ENCODE peak calls at places on chromosomes 16 and 17, in nine cellular contexts. One of them, this sample, is unnamed.

GRCh38 chr16:20901068-20901440 is 483 bp downstream of the LYRM1 start:
- DNase-seq in H9: no peak
- DNase-seq in GM23248: no peak
- DNase-seq in neural progenitor cell: no peak
- DNase-seq in K562: no peak
- DNase-seq in DND-41: no peak
- DNase-seq in GM23338: peak; percentile 46
- DNase-seq in GM12878: no peak
- DNase-seq in MM.1S: no peak
- DNase-seq in this sample: no peak

GRCh38 chr17:65314212-65314611 is 177.0 kb downstream of the RGS9 start:
- DNase-seq in H9: no peak
- DNase-seq in GM23248: no peak
- DNase-seq in neural progenitor cell: no peak
- DNase-seq in K562: no peak
- DNase-seq in DND-41: peak; percentile 43
- DNase-seq in GM23338: no peak
- DNase-seq in GM12878: no peak
- DNase-seq in MM.1S: no peak
- DNase-seq in this sample: no peak

GRCh38 chr16:87324411-87325275 is 7.5 kb upstream of the C16orf95 start:
- DNase-seq in H9: peak; percentile 69
- DNase-seq in GM23248: peak; percentile 37
- DNase-seq in neural progenitor cell: peak; percentile 84
- DNase-seq in K562: peak; percentile 76
- DNase-seq in DND-41: peak; percentile 60
- DNase-seq in GM23338: peak; percentile 81
- DNase-seq in GM12878: no peak
- DNase-seq in MM.1S: no peak
- DNase-seq in this sample: peak; percentile 69

GRCh38 chr16:72875291-72876036 is 172.5 kb downstream of the ZFHX3 start:
- DNase-seq in H9: no peak
- DNase-seq in GM23248: no peak
- DNase-seq in neural progenitor cell: no peak
- DNase-seq in K562: no peak
- DNase-seq in DND-41: no peak
- DNase-seq in GM23338: no peak
- DNase-seq in GM12878: no peak
- DNase-seq in MM.1S: no peak
- DNase-seq in this sample: no peak

GRCh38 chr17:73628642-73629552 is 15.3 kb downstream of the SDK2 start:
- DNase-seq in H9: no peak
- DNase-seq in GM23248: no peak
- DNase-seq in neural progenitor cell: no peak
- DNase-seq in K562: no peak
- DNase-seq in DND-41: no peak
- DNase-seq in GM23338: no peak
- DNase-seq in GM12878: no peak
- DNase-seq in MM.1S: no peak
- DNase-seq in this sample: no peak

GRCh38 chr17:19769946-19770652 is 22.0 kb upstream of the ALDH3A1 start:
- DNase-seq in H9: no peak
- DNase-seq in GM23248: peak; percentile 69
- DNase-seq in neural progenitor cell: no peak
- DNase-seq in K562: no peak
- DNase-seq in DND-41: no peak
- DNase-seq in GM23338: no peak
- DNase-seq in GM12878: no peak
- DNase-seq in MM.1S: no peak
- DNase-seq in this sample: no peak

GRCh38 chr17:42310281-42311156 is 22.2 kb downstream of the STAT5A start:
- DNase-seq in H9: peak; percentile 68
- DNase-seq in GM23248: no peak
- DNase-seq in neural progenitor cell: peak; percentile 31
- DNase-seq in K562: no peak
- DNase-seq in DND-41: no peak
- DNase-seq in GM23338: peak; percentile 71
- DNase-seq in GM12878: no peak
- DNase-seq in MM.1S: no peak
- DNase-seq in this sample: peak; percentile 72

GRCh38 chr17:28549274-28550132 is 2.9 kb downstream of the UNC119 start:
- DNase-seq in H9: no peak
- DNase-seq in GM23248: no peak
- DNase-seq in neural progenitor cell: peak; percentile 85
- DNase-seq in K562: no peak
- DNase-seq in DND-41: peak; percentile 35
- DNase-seq in GM23338: no peak
- DNase-seq in GM12878: no peak
- DNase-seq in MM.1S: no peak
- DNase-seq in this sample: peak; percentile 55

GRCh38 chr17:3695723-3696411 is at the start of gene P2RX5:
- DNase-seq in H9: peak; percentile 84
- DNase-seq in GM23248: peak; percentile 54
- DNase-seq in neural progenitor cell: peak; percentile 76
- DNase-seq in K562: peak; percentile 20
- DNase-seq in DND-41: peak; percentile 77
- DNase-seq in GM23338: peak; percentile 75
- DNase-seq in GM12878: no peak
- DNase-seq in MM.1S: peak; percentile 65
- DNase-seq in this sample: peak; percentile 91

GRCh38 chr17:7318121-7318860 is 3.1 kb upstream of the GPS2 start:
- DNase-seq in H9: no peak
- DNase-seq in GM23248: no peak
- DNase-seq in neural progenitor cell: no peak
- DNase-seq in K562: no peak
- DNase-seq in DND-41: no peak
- DNase-seq in GM23338: no peak
- DNase-seq in GM12878: no peak
- DNase-seq in MM.1S: no peak
- DNase-seq in this sample: no peak

GRCh38 chr16:49000594-49000993 is 281.0 kb downstream of the CBLN1 start:
- DNase-seq in H9: peak; percentile 55
- DNase-seq in GM23248: no peak
- DNase-seq in neural progenitor cell: peak; percentile 51
- DNase-seq in K562: peak; percentile 18
- DNase-seq in DND-41: no peak
- DNase-seq in GM23338: peak; percentile 75
- DNase-seq in GM12878: no peak
- DNase-seq in MM.1S: peak; percentile 15
- DNase-seq in this sample: peak; percentile 66

GRCh38 chr17:41906465-41907184 is 12.1 kb downstream of the ACLY start:
- DNase-seq in H9: no peak
- DNase-seq in GM23248: no peak
- DNase-seq in neural progenitor cell: no peak
- DNase-seq in K562: no peak
- DNase-seq in DND-41: no peak
- DNase-seq in GM23338: no peak
- DNase-seq in GM12878: no peak
- DNase-seq in MM.1S: no peak
- DNase-seq in this sample: no peak

GRCh38 chr16:69131167-69131748 is 1.1 kb downstream of the CHTF8 start:
- DNase-seq in H9: peak; percentile 46
- DNase-seq in GM23248: peak; percentile 51
- DNase-seq in neural progenitor cell: peak; percentile 67
- DNase-seq in K562: peak; percentile 83
- DNase-seq in DND-41: peak; percentile 69
- DNase-seq in GM23338: peak; percentile 82
- DNase-seq in GM12878: no peak
- DNase-seq in MM.1S: no peak
- DNase-seq in this sample: peak; percentile 71

GRCh38 chr16:22353933-22354541 is 20.4 kb downstream of the CDR2 start:
- DNase-seq in H9: no peak
- DNase-seq in GM23248: no peak
- DNase-seq in neural progenitor cell: no peak
- DNase-seq in K562: no peak
- DNase-seq in DND-41: no peak
- DNase-seq in GM23338: no peak
- DNase-seq in GM12878: no peak
- DNase-seq in MM.1S: no peak
- DNase-seq in this sample: no peak

GRCh38 chr16:22352726-22353125 is 21.7 kb downstream of the CDR2 start:
- DNase-seq in H9: no peak
- DNase-seq in GM23248: peak; percentile 5
- DNase-seq in neural progenitor cell: no peak
- DNase-seq in K562: no peak
- DNase-seq in DND-41: no peak
- DNase-seq in GM23338: no peak
- DNase-seq in GM12878: no peak
- DNase-seq in MM.1S: no peak
- DNase-seq in this sample: no peak

GRCh38 chr16:22352119-22352518 is 22.3 kb downstream of the CDR2 start:
- DNase-seq in H9: no peak
- DNase-seq in GM23248: no peak
- DNase-seq in neural progenitor cell: no peak
- DNase-seq in K562: no peak
- DNase-seq in DND-41: no peak
- DNase-seq in GM23338: no peak
- DNase-seq in GM12878: no peak
- DNase-seq in MM.1S: no peak
- DNase-seq in this sample: no peak

GRCh38 chr16:22355487-22355908 is 18.9 kb downstream of the CDR2 start:
- DNase-seq in H9: no peak
- DNase-seq in GM23248: peak; percentile 20
- DNase-seq in neural progenitor cell: no peak
- DNase-seq in K562: no peak
- DNase-seq in DND-41: no peak
- DNase-seq in GM23338: no peak
- DNase-seq in GM12878: peak; percentile 56
- DNase-seq in MM.1S: peak; percentile 22
- DNase-seq in this sample: no peak

DNA sequence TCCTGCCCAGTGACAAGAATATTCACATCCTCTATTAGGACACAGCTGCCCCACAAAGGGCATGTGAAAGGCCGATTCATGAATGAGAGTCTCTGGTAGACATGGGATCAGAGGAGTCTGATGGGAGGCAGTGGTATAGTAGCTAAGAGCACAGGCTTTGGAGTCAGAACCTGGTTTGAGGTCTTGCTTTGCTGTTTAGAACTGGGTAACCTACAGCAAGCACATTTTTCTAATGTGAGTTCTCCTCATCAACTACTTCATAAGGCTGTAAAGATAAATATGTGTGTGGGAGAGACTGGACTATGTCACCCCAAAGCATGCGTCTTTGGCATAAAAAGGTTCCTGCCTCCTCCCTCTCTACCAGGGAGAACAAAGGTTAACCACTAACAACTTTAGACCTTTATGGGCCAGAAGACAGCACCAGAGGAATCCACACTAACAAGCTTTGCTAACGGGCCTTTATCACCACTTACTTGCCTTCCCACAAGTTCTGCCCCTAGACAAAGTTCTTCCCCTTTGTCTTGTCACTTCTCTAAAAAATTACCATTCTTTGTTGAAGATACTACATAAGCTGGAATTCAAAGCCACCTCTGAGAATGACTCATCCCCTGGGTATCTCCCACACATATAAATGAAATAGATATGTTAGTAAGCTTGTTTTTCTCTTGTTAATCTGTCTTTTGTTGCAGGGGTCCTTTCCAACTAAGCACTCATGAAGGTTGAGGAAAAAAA is 21.1 kb downstream of the CDR2 start:
- DNase-seq in H9: no peak
- DNase-seq in GM23248: peak; percentile 86
- DNase-seq in neural progenitor cell: no peak
- DNase-seq in K562: peak; percentile 43
- DNase-seq in DND-41: no peak
- DNase-seq in GM23338: peak; percentile 52
- DNase-seq in GM12878: peak; percentile 63
- DNase-seq in MM.1S: no peak
- DNase-seq in this sample: no peak
- H3K79me2 ChIP-seq in H9: peaks cover 2% of the 10 kb centered on the region
- H3K79me2 ChIP-seq in GM23248: peaks cover 90% of the 10 kb centered on the region
- H3K79me2 ChIP-seq in neural progenitor cell: no peaks in the 10 kb centered on the region
- H3K79me2 ChIP-seq in K562: peaks cover 20% of the 10 kb centered on the region
- H3K79me2 ChIP-seq in DND-41: peaks cover 3% of the 10 kb centered on the region
- H3K79me2 ChIP-seq in GM23338: peaks cover 61% of the 10 kb centered on the region
- H3K79me2 ChIP-seq in GM12878: peaks cover 14% of the 10 kb centered on the region
- H3K79me2 ChIP-seq in MM.1S: peaks cover 67% of the 10 kb centered on the region
- H3K79me2 ChIP-seq in this sample: peaks cover 59% of the 10 kb centered on the region

GRCh38 chr17:79011451-79012147 is 2.0 kb upstream of the CANT1 start:
- DNase-seq in H9: no peak
- DNase-seq in GM23248: peak; percentile 52
- DNase-seq in neural progenitor cell: no peak
- DNase-seq in K562: no peak
- DNase-seq in DND-41: no peak
- DNase-seq in GM23338: no peak
- DNase-seq in GM12878: no peak
- DNase-seq in MM.1S: no peak
- DNase-seq in this sample: no peak
- H2AFZ ChIP-seq in H9: no peak overlapping the region
- H2AFZ ChIP-seq in GM23248: peak overlapping the region; percentile 58
- H2AFZ ChIP-seq in neural progenitor cell: no peak overlapping the region
- H2AFZ ChIP-seq in K562: peak overlapping the region; percentile 51
- H2AFZ ChIP-seq in DND-41: no peak overlapping the region
- H2AFZ ChIP-seq in GM23338: no peak overlapping the region
- H2AFZ ChIP-seq in GM12878: no peak overlapping the region
- H2AFZ ChIP-seq in MM.1S: no peak overlapping the region
- H2AFZ ChIP-seq in this sample: peak overlapping the region; percentile 37

GRCh38 chr16:10881479-10882030 is 4.6 kb downstream of the CIITA start:
- DNase-seq in H9: no peak
- DNase-seq in GM23248: no peak
- DNase-seq in neural progenitor cell: no peak
- DNase-seq in K562: no peak
- DNase-seq in DND-41: no peak
- DNase-seq in GM23338: no peak
- DNase-seq in GM12878: no peak
- DNase-seq in MM.1S: peak; percentile 66
- DNase-seq in this sample: no peak
- H3K79me2 ChIP-seq in H9: no peaks in the 10 kb centered on the region
- H3K79me2 ChIP-seq in GM23248: no peaks in the 10 kb centered on the region
- H3K79me2 ChIP-seq in neural progenitor cell: no peaks in the 10 kb centered on the region
- H3K79me2 ChIP-seq in K562: no peaks in the 10 kb centered on the region
- H3K79me2 ChIP-seq in DND-41: no peaks in the 10 kb centered on the region
- H3K79me2 ChIP-seq in GM23338: no peaks in the 10 kb centered on the region
- H3K79me2 ChIP-seq in GM12878: peaks cover 91% of the 10 kb centered on the region
- H3K79me2 ChIP-seq in MM.1S: peaks cover 80% of the 10 kb centered on the region
- H3K79me2 ChIP-seq in this sample: peaks cover 91% of the 10 kb centered on the region

GRCh38 chr16:3276679-3277078 is 6.6 kb upstream of the ZNF263 start:
- DNase-seq in H9: no peak
- DNase-seq in GM23248: no peak
- DNase-seq in neural progenitor cell: no peak
- DNase-seq in K562: no peak
- DNase-seq in DND-41: no peak
- DNase-seq in GM23338: no peak
- DNase-seq in GM12878: no peak
- DNase-seq in MM.1S: no peak
- DNase-seq in this sample: no peak

GRCh38 chr16:3274947-3275346 is 8.3 kb upstream of the ZNF263 start:
- DNase-seq in H9: no peak
- DNase-seq in GM23248: no peak
- DNase-seq in neural progenitor cell: no peak
- DNase-seq in K562: no peak
- DNase-seq in DND-41: no peak
- DNase-seq in GM23338: no peak
- DNase-seq in GM12878: no peak
- DNase-seq in MM.1S: no peak
- DNase-seq in this sample: no peak

DNA sequence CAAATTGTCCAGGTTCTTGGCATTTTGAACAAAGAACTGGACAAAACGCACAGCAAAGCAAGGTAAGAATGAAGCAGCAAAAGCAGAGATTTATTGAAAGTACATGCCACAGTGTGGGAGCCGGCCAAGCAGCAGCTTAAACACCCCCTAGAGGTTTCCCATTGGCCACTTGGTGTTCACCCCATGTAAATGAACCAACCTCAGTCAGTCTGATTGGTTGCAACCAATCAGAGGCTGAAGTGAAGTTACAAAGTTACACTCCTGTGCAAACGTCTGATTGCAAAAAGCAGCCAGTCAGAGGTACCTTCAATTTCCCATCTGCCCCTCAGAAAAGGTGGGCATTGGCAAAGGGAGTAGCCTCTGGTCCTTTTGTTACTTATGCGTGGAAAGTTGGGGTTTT is 8.8 kb upstream of the ZNF263 start:
- DNase-seq in H9: no peak
- DNase-seq in GM23248: no peak
- DNase-seq in neural progenitor cell: peak; percentile 7
- DNase-seq in K562: peak; percentile 59
- DNase-seq in DND-41: no peak
- DNase-seq in GM23338: no peak
- DNase-seq in GM12878: no peak
- DNase-seq in MM.1S: peak; percentile 20
- DNase-seq in this sample: peak; percentile 83
- H2AFZ ChIP-seq in H9: no peak overlapping the region
- H2AFZ ChIP-seq in GM23248: no peak overlapping the region
- H2AFZ ChIP-seq in neural progenitor cell: no peak overlapping the region
- H2AFZ ChIP-seq in K562: peak overlapping the region; percentile 14
- H2AFZ ChIP-seq in DND-41: no peak overlapping the region
- H2AFZ ChIP-seq in GM23338: no peak overlapping the region
- H2AFZ ChIP-seq in GM12878: no peak overlapping the region
- H2AFZ ChIP-seq in MM.1S: no peak overlapping the region
- H2AFZ ChIP-seq in this sample: peak overlapping the region; percentile 31

This sample was measured in Karpas-422.